ENCODE peak calls at places on chromosomes 11 and 22, in ten cellular contexts. M is ovary, F is body of pancreas, Q is heart left ventricle, C is esophagus squamous epithelium, Y is sigmoid colon, E is HCT116, N is stomach, V is A549, K is adrenal gland. D is an unnamed sample.
A peak's percentile ranks its signal among the peaks of the same experiment; 100 is the strongest.

GRCh38 chr11:129352627-129353026 is 23.0 kb upstream of the BARX2 start:
- DNase-seq in M (no peak), V (no peak), F (no peak), Q (no peak), K (no peak), N (no peak), C (no peak), Y (no peak), E (no peak), D (no peak)

GRCh38 chr11:79794057-79794456 is 353.2 kb upstream of the TENM4 start:
- DNase-seq in F (no peak), N (no peak), C (no peak), Q (no peak), M (no peak), K (no peak), Y (no peak), E (no peak), V (no peak), D (no peak)

GRCh38 chr11:8168485-8169257 is at the start of gene RIC3:
- DNase-seq in F (peak; percentile 55), C (no peak), M (peak; percentile 50), N (peak; percentile 33), Q (no peak), E (no peak), K (peak; percentile 81), Y (peak; percentile 69), V (no peak), D (peak; percentile 20)

GRCh38 chr11:86978756-86979608 is 23.8 kb upstream of the FZD4 start:
- DNase-seq in M (no peak), N (no peak), Q (no peak), K (no peak), C (no peak), V (peak; percentile 38), E (peak; percentile 21), F (peak; percentile 17), Y (no peak), D (no peak)

GRCh38 chr11:134725939-134726639 is 314.0 kb upstream of the B3GAT1 start:
- DNase-seq in V (peak; percentile 4), N (peak; percentile 48), K (no peak), C (no peak), E (peak; percentile 35), M (no peak), Q (no peak), Y (no peak), F (peak; percentile 59), D (no peak)

GRCh38 chr11:1303973-1304372 is 5.5 kb downstream of the TOLLIP start:
- DNase-seq in Y (peak; percentile 82), C (no peak), M (peak; percentile 62), K (peak; percentile 66), F (peak; percentile 88), E (no peak), N (peak; percentile 80), Q (no peak), V (no peak), D (peak; percentile 45)

GRCh38 chr22:47836957-47837356 is 1074.5 kb downstream of the TBC1D22A start:
- DNase-seq in K (peak; percentile 43), E (no peak), N (no peak), Q (no peak), M (no peak), C (no peak), Y (no peak), V (no peak), F (no peak), D (no peak)

GRCh38 chr11:12705874-12706273 is 31.7 kb downstream of the TEAD1 start:
- DNase-seq in C (no peak), Y (no peak), Q (no peak), E (no peak), F (no peak), V (no peak), K (no peak), M (no peak), N (no peak), D (no peak)

GRCh38 chr11:121112498-121113455 is 11.7 kb downstream of the TECTA start:
- DNase-seq in E (peak; percentile 35), V (peak; percentile 51), K (peak; percentile 88), Q (peak; percentile 75), N (peak; percentile 64), F (peak; percentile 70), Y (peak; percentile 76), M (peak; percentile 61), C (no peak), D (peak; percentile 58)

GRCh38 chr11:118100691-118101232 is 14.0 kb upstream of the SMIM35 start:
- DNase-seq in F (no peak), Q (no peak), V (no peak), N (no peak), M (no peak), C (no peak), E (no peak), Y (no peak), K (no peak), D (peak; percentile 35)

DNA sequence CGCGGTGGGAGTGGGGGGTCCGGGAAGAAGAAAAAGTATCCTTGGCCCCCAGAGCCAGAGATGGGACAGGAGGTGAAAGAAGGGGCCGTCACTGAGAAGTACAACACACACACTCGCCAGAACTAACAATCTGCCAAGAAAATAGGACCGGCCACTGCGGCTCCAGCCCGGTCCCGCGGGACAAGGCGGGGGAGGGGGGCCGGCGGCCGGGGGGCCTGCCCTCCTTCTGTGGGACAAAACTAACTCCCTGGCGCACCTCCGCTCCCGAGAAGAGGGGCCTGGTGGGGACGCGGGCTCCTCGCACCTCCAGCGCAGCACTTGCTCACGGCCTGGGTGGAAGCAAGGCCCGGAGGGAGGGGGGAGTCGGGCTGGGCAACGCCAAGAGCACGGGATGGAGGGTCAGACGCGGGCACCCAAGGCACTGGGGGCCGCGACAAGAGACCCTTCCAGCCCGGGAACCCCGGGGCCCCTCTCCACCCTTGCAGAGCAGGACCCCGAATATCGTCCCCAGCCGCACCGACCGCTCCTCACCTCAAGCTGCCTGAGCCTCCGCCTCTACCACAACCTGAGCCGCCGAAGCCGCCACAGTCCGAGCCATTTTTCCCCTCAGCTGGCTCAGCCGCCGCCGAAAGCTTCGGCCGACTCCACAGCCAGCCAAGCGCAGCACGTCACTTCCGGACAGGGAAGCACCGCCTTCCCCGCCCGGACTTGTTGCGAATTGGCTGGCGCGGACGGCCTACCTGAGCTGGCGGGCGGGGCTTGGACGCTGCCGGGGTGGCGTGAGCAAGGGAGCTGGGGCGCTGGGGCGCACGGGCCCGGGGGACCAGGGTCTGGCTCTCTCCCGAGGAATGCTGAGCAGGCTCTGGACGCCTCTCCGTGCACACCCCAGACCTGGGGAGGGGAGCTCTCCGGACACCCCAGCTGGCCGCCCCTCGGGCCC is at the start of gene PIK3C2A:
- DNase-seq in C (peak; percentile 80), N (peak; percentile 99), Y (peak; percentile 98), K (peak; percentile 98), V (peak; percentile 95), E (peak; percentile 81), M (peak; percentile 97), F (peak; percentile 98), Q (peak; percentile 98), D (peak; percentile 96)
- TF ChIP-seq POLR2A in C (peak; percentile 69), N (peak; percentile 98), Y (peak; percentile 90), K (peak; percentile 98), V (peak; percentile 94), E (peak; percentile 89), M (peak; percentile 96), F (peak; percentile 92), Q (peak; percentile 50), D (peak; percentile 91)

GRCh38 chr11:127713226-127713625 is 712.7 kb upstream of the KIRREL3 start:
- DNase-seq in E (no peak), N (no peak), M (no peak), Y (no peak), V (no peak), K (no peak), F (no peak), C (no peak), Q (no peak), D (no peak)
- H3K9me3 ChIP-seq in E (peaks cover 17% of the 10 kb centered on the region), N (no peaks in the 10 kb centered on the region), M (no peaks in the 10 kb centered on the region), Y (no peaks in the 10 kb centered on the region), V (no peaks in the 10 kb centered on the region), K (no peaks in the 10 kb centered on the region), F (no peaks in the 10 kb centered on the region), C (no peaks in the 10 kb centered on the region), Q (no peaks in the 10 kb centered on the region), D (no peaks in the 10 kb centered on the region)

DNA sequence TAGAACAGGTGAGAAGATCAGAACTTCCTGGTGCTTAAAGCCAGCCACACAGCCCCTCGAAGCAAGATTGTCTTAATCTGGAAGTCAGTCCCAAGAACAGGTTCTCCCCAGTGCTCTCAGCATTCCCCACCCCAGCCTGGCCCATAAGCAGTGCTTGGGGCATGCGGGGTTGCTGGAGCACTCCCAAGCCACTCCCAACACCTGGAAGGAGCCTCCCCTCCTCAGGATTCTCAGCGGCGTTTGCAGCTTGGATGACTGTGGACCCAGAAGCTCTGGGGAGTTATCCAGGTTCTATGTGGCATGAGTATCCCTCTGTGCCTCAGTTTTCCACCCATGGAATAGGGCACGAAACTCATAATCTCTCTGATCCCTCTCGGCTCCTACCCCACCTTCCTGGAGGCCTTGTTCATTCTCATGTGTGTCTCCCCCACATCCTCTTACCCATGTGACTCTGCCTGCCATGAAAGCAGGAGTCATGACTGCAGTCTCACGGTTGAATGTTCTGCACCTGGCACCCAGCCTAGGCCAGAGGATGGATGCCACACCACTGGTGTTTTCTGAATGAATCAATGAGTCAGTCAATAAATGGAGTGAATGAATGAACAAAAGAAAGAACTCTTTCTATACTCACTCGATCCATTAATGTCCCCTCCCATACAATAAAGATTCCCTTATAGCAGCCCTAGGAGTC is 33.4 kb upstream of the WNT7B start:
- DNase-seq in F (no peak), Q (peak; percentile 34), V (no peak), C (no peak), E (no peak), K (peak; percentile 53), M (no peak), Y (peak; percentile 63), N (no peak), D (no peak)
- H3K27ac ChIP-seq in F (peak overlapping the region; percentile 97), Q (no peak overlapping the region), V (no peak overlapping the region), C (peak overlapping the region; percentile 92), E (no peak overlapping the region), K (no peak overlapping the region), M (no peak overlapping the region), Y (peak overlapping the region; percentile 99), N (no peak overlapping the region), D (peak overlapping the region; percentile 95)

DNA sequence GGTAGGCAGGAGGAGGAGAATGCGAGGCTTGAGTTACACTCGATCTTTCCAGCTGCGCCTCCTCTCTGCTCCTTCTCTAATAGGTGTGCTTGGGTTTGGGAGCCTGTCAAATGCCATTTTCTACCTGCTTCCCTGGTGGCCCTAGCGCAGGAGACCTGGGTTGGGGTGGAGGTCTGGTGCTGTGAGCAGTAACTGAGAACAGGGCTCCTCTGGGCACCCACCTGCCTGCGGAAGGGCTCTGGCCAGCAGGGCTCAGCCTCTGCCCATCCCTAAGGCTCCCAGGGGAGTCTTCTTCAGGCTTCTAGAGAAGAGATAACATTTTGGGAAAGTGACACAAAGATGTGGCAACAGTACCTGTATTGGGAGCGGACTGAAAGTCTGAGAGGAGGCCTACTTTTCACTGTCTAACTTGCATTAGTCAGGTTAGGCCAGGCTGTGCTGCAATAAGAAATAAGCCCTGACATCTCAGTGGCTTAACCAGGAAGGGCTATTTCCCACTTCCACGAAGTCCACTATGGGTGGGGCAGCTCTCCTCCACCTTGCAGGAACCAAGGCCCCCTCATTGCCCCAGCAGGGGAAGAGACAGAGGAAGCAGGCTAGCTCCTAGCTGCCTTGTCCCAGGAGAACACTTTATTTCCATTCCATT is 7.7 kb upstream of the LTO1 start:
- DNase-seq in C (no peak), V (no peak), Y (peak; percentile 53), F (no peak), K (no peak), Q (no peak), E (no peak), N (no peak), M (no peak), D (no peak)
- TF ChIP-seq POLR2A in C (no peak), V (no peak), Y (no peak), F (no peak), K (no peak), Q (no peak), E (no peak), N (no peak), M (no peak), D (no peak)

GRCh38 chr11:6705905-6706535 is 22.9 kb upstream of the MRPL17 start:
- DNase-seq in C (no peak), F (peak; percentile 65), Y (no peak), E (no peak), M (peak; percentile 25), K (peak; percentile 83), V (peak; percentile 39), Q (no peak), N (peak; percentile 54), D (peak; percentile 17)
- H3K9me3 ChIP-seq in C (no peaks in the 10 kb centered on the region), F (no peaks in the 10 kb centered on the region), Y (no peaks in the 10 kb centered on the region), E (no peaks in the 10 kb centered on the region), M (no peaks in the 10 kb centered on the region), K (no peaks in the 10 kb centered on the region), V (no peaks in the 10 kb centered on the region), Q (no peaks in the 10 kb centered on the region), N (no peaks in the 10 kb centered on the region), D (no peaks in the 10 kb centered on the region)